ENCODE peak calls at places on chromosomes 7 and 10, in nine cellular contexts. O, C, D, P, M, A, V, K and N are unnamed samples.

GRCh38 chr10:3467052-3467906 is 294.7 kb upstream of the PITRM1 start:
- DNase-seq in O (no peak), V (peak), P (no peak), A (peak), K (no peak), M (peak), C (no peak), D (peak), N (peak)

GRCh38 chr10:6721480-6721879 is 141.4 kb upstream of the PRKCQ start:
- DNase-seq in P (peak), A (peak), V (peak), O (no peak), K (no peak), D (no peak), M (no peak), C (no peak), N (peak)

GRCh38 chr10:121753726-121754476 is 155.7 kb upstream of the FGFR2 start:
- DNase-seq in M (no peak), K (no peak), D (no peak), C (no peak), P (no peak), A (peak), O (no peak), V (no peak), N (no peak)

GRCh38 chr10:133388265-133388972 is 5.5 kb upstream of the MTG1 start:
- DNase-seq in C (no peak), O (no peak), M (no peak), V (no peak), D (no peak), P (no peak), K (no peak), A (no peak), N (peak)

GRCh38 chr7:67937717-67938191 is 941.1 kb downstream of the TYW1 start:
- DNase-seq in D (no peak), V (no peak), K (no peak), O (no peak), C (peak), P (no peak), A (peak), M (no peak), N (no peak)

GRCh38 chr10:45379303-45379726 is 5.3 kb downstream of the ALOX5 start:
- DNase-seq in P (no peak), D (peak), M (no peak), A (no peak), C (no peak), O (no peak), V (no peak), K (no peak), N (no peak)

GRCh38 chr10:71971311-71971731 is 7.1 kb downstream of the CHST3 start:
- DNase-seq in C (no peak), K (no peak), V (no peak), O (no peak), D (no peak), P (no peak), A (no peak), M (no peak), N (no peak)

GRCh38 chr7:22234247-22234646 is 122.7 kb downstream of the RAPGEF5 start:
- DNase-seq in V (no peak), A (peak), K (no peak), P (no peak), D (no peak), O (no peak), M (no peak), C (no peak), N (no peak)

GRCh38 chr10:99172130-99172738 is 63.4 kb downstream of the HPSE2 start:
- DNase-seq in O (peak), M (no peak), D (no peak), K (no peak), A (peak), V (peak), C (peak), P (peak), N (no peak)

GRCh38 chr10:77926566-77927342 is at the start of gene DLG5:
- DNase-seq in K (no peak), M (no peak), P (peak), D (peak), O (peak), V (peak), A (peak), C (peak), N (peak)

GRCh38 chr10:112456533-112456932 is 9.5 kb downstream of the VTI1A start:
- DNase-seq in M (no peak), C (no peak), K (no peak), P (no peak), V (no peak), D (no peak), O (no peak), A (no peak), N (no peak)

GRCh38 chr10:110919971-110920881 is 822 bp downstream of the SHOC2 start:
- DNase-seq in D (peak), K (no peak), C (no peak), V (peak), A (peak), M (no peak), P (peak), O (peak), N (peak)

GRCh38 chr10:71218046-71218832 is 5.9 kb downstream of the UNC5B start:
- DNase-seq in V (no peak), P (no peak), A (peak), D (no peak), C (no peak), M (no peak), O (no peak), K (no peak), N (no peak)

GRCh38 chr7:64877714-64878610 is 25.1 kb upstream of the ZNF273 start:
- DNase-seq in C (no peak), O (no peak), K (no peak), P (peak), A (no peak), D (no peak), M (no peak), V (no peak), N (peak)

GRCh38 chr7:138243430-138243829 is 167.2 kb downstream of the AKR1D1 start:
- DNase-seq in K (no peak), V (peak), D (no peak), P (peak), O (peak), M (no peak), C (no peak), A (no peak), N (no peak)

GRCh38 chr10:73892314-73893080 is 18.1 kb upstream of the CAMK2G start:
- DNase-seq in C (no peak), K (no peak), A (peak), O (no peak), M (no peak), V (no peak), P (no peak), D (no peak), N (no peak)

GRCh38 chr7:48841750-48842149 is 82.6 kb upstream of the CDC14C start:
- DNase-seq in K (no peak), D (no peak), A (no peak), M (no peak), V (no peak), C (no peak), O (no peak), P (no peak), N (no peak)

GRCh38 chr10:78802866-78803265 is 265.9 kb upstream of the ZMIZ1 start:
- DNase-seq in K (no peak), P (no peak), A (peak), C (peak), M (no peak), D (no peak), V (no peak), O (no peak), N (peak)

GRCh38 chr7:77269360-77270075 is 69.9 kb upstream of the FGL2 start:
- DNase-seq in O (no peak), D (no peak), P (no peak), K (no peak), V (no peak), A (no peak), M (no peak), C (no peak), N (no peak)

GRCh38 chr10:3825862-3826351 is 40.9 kb upstream of the KLF6 start:
- DNase-seq in P (no peak), C (no peak), O (no peak), D (no peak), M (no peak), A (no peak), K (no peak), V (no peak), N (peak)

GRCh38 chr10:123429631-123430257 is 236.4 kb upstream of the GPR26 start:
- DNase-seq in D (no peak), V (no peak), C (no peak), K (no peak), P (no peak), A (peak), M (no peak), O (no peak), N (no peak)

GRCh38 chr7:518630-519428 is 817 bp downstream of the PDGFA start:
- DNase-seq in C (peak), A (peak), O (peak), K (no peak), M (no peak), P (peak), V (peak), D (peak), N (peak)

GRCh38 chr10:109940553-109940952 is 17.2 kb upstream of the XPNPEP1 start:
- DNase-seq in D (no peak), V (no peak), C (no peak), A (no peak), M (no peak), O (no peak), K (no peak), P (no peak), N (no peak)

GRCh38 chr10:110524179-110524863 is 26.6 kb downstream of the DUSP5 start:
- DNase-seq in C (no peak), A (no peak), V (no peak), P (no peak), D (no peak), M (no peak), K (no peak), O (no peak), N (no peak)

GRCh38 chr7:5550831-5551230 is 127.2 kb upstream of the TNRC18 start:
- DNase-seq in D (no peak), C (no peak), K (no peak), A (no peak), V (no peak), M (no peak), O (no peak), P (no peak), N (no peak)

GRCh38 chr7:31850601-31851000 is 163.6 kb downstream of the PPP1R17 start:
- DNase-seq in K (no peak), D (no peak), P (no peak), V (no peak), O (no peak), C (no peak), A (no peak), M (no peak), N (no peak)

GRCh38 chr7:158247758-158248487 is 339.7 kb downstream of the PTPRN2 start:
- DNase-seq in K (no peak), D (peak), M (no peak), V (no peak), C (no peak), A (no peak), O (no peak), P (no peak), N (peak)

GRCh38 chr7:38369816-38370493 is 96.5 kb upstream of the TARP start:
- DNase-seq in P (peak), O (peak), M (peak), C (peak), K (peak), V (peak), A (peak), D (peak), N (peak)

GRCh38 chr7:157405914-157406810 is 69.4 kb downstream of the DNAJB6 start:
- DNase-seq in D (peak), P (no peak), V (no peak), C (peak), M (no peak), O (peak), K (no peak), A (no peak), N (peak)

GRCh38 chr10:29926649-29927048 is 132.7 kb downstream of the JCAD start:
- DNase-seq in M (no peak), O (peak), D (no peak), V (peak), C (no peak), K (no peak), A (peak), P (no peak), N (no peak)

GRCh38 chr7:105210721-105211205 is 178.0 kb downstream of the SRPK2 start:
- DNase-seq in A (peak), P (no peak), C (no peak), K (no peak), D (no peak), V (no peak), O (no peak), M (no peak), N (no peak)

DNA sequence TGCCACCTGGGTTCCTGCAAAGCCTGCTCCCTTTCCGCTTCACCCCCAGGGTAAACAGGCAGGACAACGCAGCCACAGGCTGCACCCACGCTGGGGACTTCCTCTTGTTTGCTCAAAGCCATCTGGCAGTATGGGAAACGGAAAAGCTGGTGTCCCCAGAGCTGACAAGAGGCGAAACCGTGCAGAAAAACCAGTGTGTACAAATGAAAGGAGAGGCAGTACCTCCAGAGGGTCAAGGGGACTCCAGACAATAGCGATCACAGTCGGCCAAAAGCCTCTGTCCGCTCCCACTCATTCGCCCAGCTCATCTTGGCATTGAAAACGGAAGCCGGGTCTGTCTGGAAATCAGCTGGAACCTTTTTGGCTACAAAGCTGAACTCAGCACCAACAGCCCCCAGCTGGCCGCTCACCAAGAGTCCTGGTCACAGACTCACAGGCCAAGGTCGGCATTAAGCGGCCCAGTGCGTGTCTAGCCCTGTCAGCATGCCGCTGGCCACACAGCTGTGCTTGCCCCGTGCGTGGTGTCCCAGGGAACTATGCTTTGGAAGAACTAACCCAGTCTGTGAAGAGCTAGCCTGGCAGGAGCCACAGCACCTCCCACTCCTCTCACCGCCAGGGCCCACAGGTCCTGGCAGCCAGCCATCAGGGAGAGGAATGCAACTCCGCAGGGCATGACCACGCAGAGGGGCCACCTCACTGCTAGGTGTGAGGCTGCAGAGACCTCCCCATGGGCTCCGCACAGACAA is 10.4 kb downstream of the TNS3 start:
- DNase-seq in A (peak), K (no peak), D (peak), P (no peak), V (peak), C (peak), M (peak), O (no peak), N (peak)
- TF ChIP-seq CTCF in A (no peak), K (no peak), D (no peak), P (no peak), V (no peak), C (no peak), M (peak), O (no peak), N (no peak)

GRCh38 chr7:27180431-27181175 is 4.4 kb downstream of the HOXA11 start:
- DNase-seq in A (no peak), K (no peak), C (no peak), D (peak), O (peak), M (no peak), V (no peak), P (no peak), N (peak)
- TF ChIP-seq CTCF in A (no peak), K (no peak), C (no peak), D (no peak), O (no peak), M (no peak), V (no peak), P (no peak), N (no peak)

GRCh38 chr10:103930881-103931280 is 12.9 kb upstream of the STN1 start:
- DNase-seq in O (no peak), V (no peak), C (no peak), M (no peak), D (no peak), P (no peak), K (no peak), A (no peak), N (no peak)
- TF ChIP-seq CTCF in O (no peak), V (no peak), C (no peak), M (no peak), D (no peak), P (no peak), K (no peak), A (no peak), N (no peak)

GRCh38 chr7:45917658-45918057 is 3.4 kb downstream of the IGFBP3 start:
- DNase-seq in P (peak), K (peak), D (peak), M (no peak), C (peak), V (peak), O (peak), A (peak), N (peak)
- TF ChIP-seq CTCF in P (peak), K (peak), D (peak), M (peak), C (peak), V (peak), O (peak), A (peak), N (peak)

GRCh38 chr7:3089493-3089892 is 45.8 kb upstream of the CARD11 start:
- DNase-seq in K (no peak), D (no peak), C (no peak), A (no peak), V (peak), M (no peak), O (peak), P (peak), N (no peak)
- TF ChIP-seq CTCF in K (peak), D (peak), C (no peak), A (peak), V (peak), M (peak), O (peak), P (peak), N (no peak)

DNA sequence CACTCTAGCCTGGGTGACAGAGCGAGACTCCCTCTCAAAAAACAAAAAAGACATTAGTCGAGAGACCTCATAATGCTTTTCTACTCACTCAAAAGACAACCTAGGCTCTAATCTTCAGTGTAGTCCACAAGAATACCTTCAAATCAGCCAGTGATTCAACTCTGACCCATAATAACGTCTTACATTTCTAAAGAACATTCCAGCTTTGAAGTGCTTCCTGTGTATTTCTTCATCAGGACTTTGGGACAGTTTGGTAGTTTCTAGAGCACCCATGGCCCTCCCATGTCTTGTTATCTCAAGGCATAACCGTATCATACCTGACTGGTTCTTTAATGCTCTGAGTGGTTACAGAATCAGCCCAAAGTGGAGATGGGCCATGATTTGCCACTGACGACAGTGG is 221.3 kb downstream of the SKIDA1 start:
- DNase-seq in V (no peak), A (peak), K (no peak), C (no peak), M (no peak), P (no peak), O (no peak), D (no peak), N (no peak)
- TF ChIP-seq CTCF in V (no peak), A (no peak), K (no peak), C (no peak), M (no peak), P (no peak), O (no peak), D (no peak), N (no peak)

GRCh38 chr7:128398841-128399135 is 11.0 kb downstream of the IMPDH1 start:
- DNase-seq in M (no peak), P (no peak), C (no peak), D (no peak), A (no peak), V (no peak), O (no peak), K (no peak), N (no peak)
- TF ChIP-seq CTCF in M (peak), P (no peak), C (no peak), D (no peak), A (no peak), V (peak), O (peak), K (peak), N (no peak)

DNA sequence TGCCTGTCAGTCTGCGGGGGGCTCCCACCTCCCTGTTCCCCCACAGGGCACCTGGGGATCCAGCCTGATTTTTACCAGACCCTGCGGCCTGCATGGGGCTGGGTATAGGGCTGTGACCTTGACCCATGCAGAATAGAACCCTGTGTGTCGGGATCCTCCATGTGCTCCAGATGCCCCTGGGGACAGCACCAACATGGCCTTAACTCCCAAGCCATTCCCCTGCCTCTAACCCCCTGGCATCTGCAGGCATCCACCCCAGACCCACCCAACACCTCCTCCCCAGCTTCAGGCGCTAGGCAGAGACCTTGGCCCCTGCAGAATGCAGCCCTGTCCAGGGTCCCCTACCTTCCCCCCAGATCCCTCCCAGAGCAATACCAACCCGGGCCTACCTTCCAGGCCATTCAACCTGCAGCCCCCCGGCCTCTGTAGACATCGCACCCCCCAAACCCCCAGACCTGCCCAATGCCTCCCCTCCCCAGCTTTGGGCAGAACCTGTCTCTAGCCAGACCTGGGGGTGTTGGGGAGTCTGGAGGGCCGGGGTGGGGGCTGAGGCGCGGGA is 770 bp upstream of the ELN start:
- DNase-seq in C (no peak), O (no peak), P (no peak), A (no peak), M (no peak), D (peak), V (no peak), K (no peak), N (no peak)
- TF ChIP-seq CTCF in C (no peak), O (no peak), P (peak), A (no peak), M (peak), D (no peak), V (no peak), K (no peak), N (no peak)